ENCODE peak calls at places on chromosomes 4 and X, in five cellular contexts. One of them, this sample, is unnamed. For H3K4me1, the result is how much of the 10 kb centered on the place peaks cover.

GRCh38 chr4:123419885-123420743 is 23.5 kb downstream of the SPRY1 start:
- DNase-seq in stomach: no peak
- DNase-seq in transverse colon: no peak
- DNase-seq in HCT116: no peak
- DNase-seq in sigmoid colon: no peak
- DNase-seq in this sample: no peak

GRCh38 chr4:8144359-8144758 is 14.3 kb downstream of the ABLIM2 start:
- DNase-seq in stomach: no peak
- DNase-seq in transverse colon: no peak
- DNase-seq in HCT116: no peak
- DNase-seq in sigmoid colon: no peak
- DNase-seq in this sample: no peak

GRCh38 chr4:81142744-81143143 is 72.3 kb downstream of the PRKG2 start:
- DNase-seq in stomach: no peak
- DNase-seq in transverse colon: peak
- DNase-seq in HCT116: no peak
- DNase-seq in sigmoid colon: no peak
- DNase-seq in this sample: no peak

GRCh38 chr4:115119804-115120352 is 6.5 kb upstream of the NDST4 start:
- DNase-seq in stomach: no peak
- DNase-seq in transverse colon: no peak
- DNase-seq in HCT116: no peak
- DNase-seq in sigmoid colon: no peak
- DNase-seq in this sample: no peak

GRCh38 chrX:50067435-50068292 is 133.1 kb downstream of the AKAP4 start:
- DNase-seq in stomach: no peak
- DNase-seq in transverse colon: peak
- DNase-seq in HCT116: no peak
- DNase-seq in sigmoid colon: no peak
- DNase-seq in this sample: no peak

GRCh38 chr4:169209388-169209883 is 61.3 kb downstream of the SH3RF1 start:
- DNase-seq in stomach: no peak
- DNase-seq in transverse colon: no peak
- DNase-seq in HCT116: no peak
- DNase-seq in sigmoid colon: no peak
- DNase-seq in this sample: no peak

GRCh38 chr4:128288689-128289106 is 1.1 kb upstream of the PGRMC2 start:
- DNase-seq in stomach: peak
- DNase-seq in transverse colon: peak
- DNase-seq in HCT116: no peak
- DNase-seq in sigmoid colon: no peak
- DNase-seq in this sample: no peak

GRCh38 chr4:150248181-150248580 is 169.9 kb downstream of the DCLK2 start:
- DNase-seq in stomach: no peak
- DNase-seq in transverse colon: no peak
- DNase-seq in HCT116: no peak
- DNase-seq in sigmoid colon: no peak
- DNase-seq in this sample: no peak

GRCh38 chrX:96685205-96686099 is 810 bp downstream of the DIAPH2 start:
- DNase-seq in stomach: peak
- DNase-seq in transverse colon: peak
- DNase-seq in HCT116: no peak
- DNase-seq in sigmoid colon: peak
- DNase-seq in this sample: no peak

GRCh38 chr4:169270810-169271691 is at the start of gene SH3RF1:
- DNase-seq in stomach: peak
- DNase-seq in transverse colon: peak
- DNase-seq in HCT116: no peak
- DNase-seq in sigmoid colon: peak
- DNase-seq in this sample: no peak

GRCh38 chr4:28469886-28470285 is 1609.2 kb downstream of the STIM2 start:
- DNase-seq in stomach: no peak
- DNase-seq in transverse colon: no peak
- DNase-seq in HCT116: no peak
- DNase-seq in sigmoid colon: no peak
- DNase-seq in this sample: no peak

GRCh38 chr4:158896459-158897238 is 127.8 kb downstream of the FNIP2 start:
- DNase-seq in stomach: no peak
- DNase-seq in transverse colon: no peak
- DNase-seq in HCT116: no peak
- DNase-seq in sigmoid colon: no peak
- DNase-seq in this sample: no peak

GRCh38 chrX:148878371-148878770 is 378.0 kb downstream of the AFF2 start:
- DNase-seq in stomach: no peak
- DNase-seq in transverse colon: no peak
- DNase-seq in HCT116: no peak
- DNase-seq in sigmoid colon: no peak
- DNase-seq in this sample: no peak

GRCh38 chr4:113982181-113982580 is 2.7 kb upstream of the ARSJ start:
- DNase-seq in stomach: no peak
- DNase-seq in transverse colon: no peak
- DNase-seq in HCT116: no peak
- DNase-seq in sigmoid colon: no peak
- DNase-seq in this sample: no peak

GRCh38 chr4:7777017-7777710 is 162.5 kb downstream of the AFAP1 start:
- DNase-seq in stomach: no peak
- DNase-seq in transverse colon: no peak
- DNase-seq in HCT116: no peak
- DNase-seq in sigmoid colon: peak
- DNase-seq in this sample: no peak

GRCh38 chr4:118112647-118113046 is 78.4 kb downstream of the NDST3 start:
- DNase-seq in stomach: no peak
- DNase-seq in transverse colon: no peak
- DNase-seq in HCT116: no peak
- DNase-seq in sigmoid colon: no peak
- DNase-seq in this sample: no peak

GRCh38 chr4:10584042-10584441 is 100.5 kb downstream of the CLNK start:
- DNase-seq in stomach: peak
- DNase-seq in transverse colon: peak
- DNase-seq in HCT116: no peak
- DNase-seq in sigmoid colon: no peak
- DNase-seq in this sample: no peak

GRCh38 chr4:7266525-7267292 is 74.4 kb downstream of the SORCS2 start:
- DNase-seq in stomach: no peak
- DNase-seq in transverse colon: no peak
- DNase-seq in HCT116: peak
- DNase-seq in sigmoid colon: no peak
- DNase-seq in this sample: no peak

GRCh38 chr4:65653740-65654361 is 16.4 kb downstream of the EPHA5 start:
- DNase-seq in stomach: no peak
- DNase-seq in transverse colon: no peak
- DNase-seq in HCT116: no peak
- DNase-seq in sigmoid colon: no peak
- DNase-seq in this sample: no peak

GRCh38 chr4:100555791-100556190 is 38.0 kb upstream of the EMCN start:
- DNase-seq in stomach: no peak
- DNase-seq in transverse colon: no peak
- DNase-seq in HCT116: no peak
- DNase-seq in sigmoid colon: no peak
- DNase-seq in this sample: no peak

GRCh38 chr4:37648084-37648817 is 37.9 kb downstream of the RELL1 start:
- DNase-seq in stomach: peak
- DNase-seq in transverse colon: peak
- DNase-seq in HCT116: peak
- DNase-seq in sigmoid colon: peak
- DNase-seq in this sample: peak

GRCh38 chr4:159481936-159482335 is 379.1 kb downstream of the RAPGEF2 start:
- DNase-seq in stomach: no peak
- DNase-seq in transverse colon: no peak
- DNase-seq in HCT116: no peak
- DNase-seq in sigmoid colon: no peak
- DNase-seq in this sample: no peak

GRCh38 chrX:52363247-52363883 is 5.5 kb upstream of the XAGE2 start:
- DNase-seq in stomach: no peak
- DNase-seq in transverse colon: peak
- DNase-seq in HCT116: peak
- DNase-seq in sigmoid colon: no peak
- DNase-seq in this sample: no peak

GRCh38 chrX:112800901-112801775 is 39.5 kb downstream of the AMOT start:
- DNase-seq in stomach: no peak
- DNase-seq in transverse colon: no peak
- DNase-seq in HCT116: no peak
- DNase-seq in sigmoid colon: no peak
- DNase-seq in this sample: no peak

GRCh38 chr4:109169160-109169559 is 133.3 kb downstream of the COL25A1 start:
- DNase-seq in stomach: no peak
- DNase-seq in transverse colon: no peak
- DNase-seq in HCT116: no peak
- DNase-seq in sigmoid colon: no peak
- DNase-seq in this sample: no peak

GRCh38 chr4:113094802-113095201 is 45.3 kb downstream of the ANK2 start:
- DNase-seq in stomach: no peak
- DNase-seq in transverse colon: no peak
- DNase-seq in HCT116: peak
- DNase-seq in sigmoid colon: no peak
- DNase-seq in this sample: no peak

GRCh38 chr4:119184128-119184527 is 28.4 kb upstream of the USP53 start:
- DNase-seq in stomach: no peak
- DNase-seq in transverse colon: peak
- DNase-seq in HCT116: no peak
- DNase-seq in sigmoid colon: no peak
- DNase-seq in this sample: no peak

GRCh38 chrX:74545880-74546279 is 68.5 kb downstream of the RLIM start:
- DNase-seq in stomach: no peak
- DNase-seq in transverse colon: no peak
- DNase-seq in HCT116: no peak
- DNase-seq in sigmoid colon: no peak
- DNase-seq in this sample: no peak

GRCh38 chr4:128006592-128006991 is 41.4 kb downstream of the ABHD18 start:
- DNase-seq in stomach: no peak
- DNase-seq in transverse colon: no peak
- DNase-seq in HCT116: no peak
- DNase-seq in sigmoid colon: no peak
- DNase-seq in this sample: no peak

DNA sequence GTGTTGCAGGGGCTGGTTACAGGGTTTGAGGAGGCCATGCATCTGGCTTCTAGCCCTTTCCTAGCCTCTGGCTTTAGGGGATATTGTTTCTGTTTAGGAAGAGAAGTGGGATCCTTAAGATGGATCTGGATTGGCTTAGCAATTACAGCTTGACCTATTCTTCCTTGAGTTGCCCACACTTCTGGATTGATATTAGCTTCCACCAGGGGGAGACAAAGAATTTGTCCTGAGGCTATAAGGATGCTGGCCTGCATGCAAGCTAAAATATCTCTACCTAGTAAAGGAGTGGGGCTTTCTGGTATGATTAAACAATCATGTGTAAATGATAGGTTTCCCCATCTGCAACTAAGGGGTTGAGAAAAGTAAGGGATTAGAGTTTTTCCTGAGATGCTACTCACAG is 117.2 kb downstream of the TEX13C start:
- DNase-seq in stomach: no peak
- DNase-seq in transverse colon: no peak
- DNase-seq in HCT116: no peak
- DNase-seq in sigmoid colon: no peak
- DNase-seq in this sample: no peak
- TF ChIP-seq CTCF in stomach: no peak
- TF ChIP-seq CTCF in transverse colon: no peak
- TF ChIP-seq CTCF in HCT116: no peak
- TF ChIP-seq CTCF in sigmoid colon: no peak
- TF ChIP-seq CTCF in this sample: peak

GRCh38 chr4:156968479-156968984 is 3.1 kb downstream of the PDGFC start:
- DNase-seq in stomach: peak
- DNase-seq in transverse colon: peak
- DNase-seq in HCT116: peak
- DNase-seq in sigmoid colon: peak
- DNase-seq in this sample: no peak
- TF ChIP-seq POLR2AphosphoS5 in stomach: no peak
- TF ChIP-seq POLR2AphosphoS5 in transverse colon: no peak
- TF ChIP-seq POLR2AphosphoS5 in HCT116: no peak
- TF ChIP-seq POLR2AphosphoS5 in sigmoid colon: no peak
- TF ChIP-seq POLR2AphosphoS5 in this sample: no peak

GRCh38 chr4:39715788-39716187 is 17.9 kb downstream of the UBE2K start:
- DNase-seq in stomach: no peak
- DNase-seq in transverse colon: no peak
- DNase-seq in HCT116: no peak
- DNase-seq in sigmoid colon: no peak
- DNase-seq in this sample: no peak

GRCh38 chr4:39712819-39713607 is 15.1 kb downstream of the UBE2K start:
- DNase-seq in stomach: no peak
- DNase-seq in transverse colon: no peak
- DNase-seq in HCT116: no peak
- DNase-seq in sigmoid colon: no peak
- DNase-seq in this sample: no peak

GRCh38 chr4:39713691-39714090 is 15.8 kb downstream of the UBE2K start:
- DNase-seq in stomach: no peak
- DNase-seq in transverse colon: no peak
- DNase-seq in HCT116: no peak
- DNase-seq in sigmoid colon: no peak
- DNase-seq in this sample: no peak

GRCh38 chr4:39716356-39716755 is 18.4 kb downstream of the UBE2K start:
- DNase-seq in stomach: no peak
- DNase-seq in transverse colon: no peak
- DNase-seq in HCT116: no peak
- DNase-seq in sigmoid colon: no peak
- DNase-seq in this sample: no peak

DNA sequence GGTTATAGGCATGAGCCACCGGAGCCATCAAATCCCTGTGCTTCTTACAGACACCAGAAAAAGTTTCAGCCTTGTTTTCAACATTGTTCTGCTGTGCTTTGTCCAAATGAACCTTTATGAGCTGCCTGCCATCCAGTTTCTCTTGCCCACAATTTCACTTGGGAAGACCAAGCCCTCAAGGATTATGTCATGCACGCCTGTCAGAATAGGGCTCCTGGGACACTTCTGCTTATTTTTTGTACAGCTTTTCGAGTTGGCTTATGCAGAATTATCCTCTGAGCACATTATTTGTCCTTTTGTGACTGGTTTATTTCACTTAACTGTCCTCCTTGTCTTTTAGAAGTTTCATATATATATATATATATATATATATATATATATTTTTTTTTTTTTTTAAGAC is 16.2 kb downstream of the UBE2K start:
- DNase-seq in stomach: no peak
- DNase-seq in transverse colon: no peak
- DNase-seq in HCT116: no peak
- DNase-seq in sigmoid colon: no peak
- DNase-seq in this sample: no peak
- H3K4me1 ChIP-seq in stomach: under half
- H3K4me1 ChIP-seq in transverse colon: under half
- H3K4me1 ChIP-seq in HCT116: under half
- H3K4me1 ChIP-seq in sigmoid colon: under half
- H3K4me1 ChIP-seq in this sample: under half

DNA sequence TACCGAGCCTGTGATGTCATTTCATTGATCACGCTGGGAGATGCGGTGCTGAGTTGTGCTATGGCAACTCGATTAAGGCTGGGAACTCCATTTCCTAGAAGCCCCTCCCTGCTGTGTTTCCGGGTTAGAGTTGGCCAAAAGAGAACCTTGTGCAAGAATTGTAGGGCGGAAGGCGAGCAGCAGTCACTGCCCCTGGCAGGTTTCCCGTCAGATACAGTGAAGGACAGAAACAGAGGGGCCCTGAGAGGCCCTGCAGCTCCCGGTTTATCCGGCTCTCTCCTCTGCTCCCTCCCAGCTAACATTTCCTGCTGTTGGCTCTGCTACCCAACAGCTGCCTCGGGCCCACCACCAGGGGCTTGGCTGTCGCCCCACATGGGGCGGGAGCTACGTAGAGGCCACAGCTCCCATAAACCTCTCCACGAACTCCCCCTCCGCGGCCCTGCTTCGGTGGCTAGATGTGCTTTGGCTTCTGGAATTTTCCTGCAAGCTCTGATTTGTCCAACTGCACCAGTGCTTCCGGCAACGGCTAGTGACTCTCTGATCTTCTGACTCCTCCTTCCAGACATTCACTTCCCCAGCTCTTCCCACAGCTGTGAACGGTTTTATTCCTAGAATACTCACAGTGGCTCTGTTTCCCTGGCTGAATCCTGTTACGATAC is 74.9 kb upstream of the USP9X start:
- DNase-seq in stomach: peak
- DNase-seq in transverse colon: peak
- DNase-seq in HCT116: no peak
- DNase-seq in sigmoid colon: peak
- DNase-seq in this sample: no peak
- TF ChIP-seq CTCF in stomach: no peak
- TF ChIP-seq CTCF in transverse colon: peak
- TF ChIP-seq CTCF in HCT116: no peak
- TF ChIP-seq CTCF in sigmoid colon: no peak
- TF ChIP-seq CTCF in this sample: no peak